ENCODE peak calls at places on chromosomes 12 and 14, in seven cellular contexts. N is stimulated activated effector memory CD8-positive, alpha-beta T cell treated with anti-CD3 and anti-CD28 coated beads, Interleukin-12 subunit alpha, Interleukin-12 subunit beta, amount 100 ng/mL, for 72 hours; Z is activated CD4-positive, alpha-beta T cell treated with anti-CD3 and anti-CD28 coated beads, Interleukin-2, amount 50 U/mL, for 1 hour; A is CD8-positive, alpha-beta memory T cell; K is cardiac muscle cell; T is lower leg skin; L is ureter. G is an unnamed sample.

GRCh38 chr14:99481745-99482099 is 513 bp downstream of the CCNK start:
- DNase-seq in N (no peak), Z (no peak), A (peak), K (peak), T (no peak), L (no peak), G (no peak)

GRCh38 chr14:64683264-64683663 is 21.0 kb upstream of the PLEKHG3 start:
- DNase-seq in N (no peak), Z (no peak), A (no peak), K (no peak), T (no peak), L (no peak), G (no peak)

GRCh38 chr14:29274890-29275651 is 508.5 kb downstream of the FOXG1 start:
- DNase-seq in N (no peak), Z (no peak), A (no peak), K (no peak), T (no peak), L (no peak), G (no peak)

GRCh38 chr12:114166360-114166759 is 200.2 kb upstream of the RBM19 start:
- DNase-seq in N (no peak), Z (no peak), A (no peak), K (peak), T (no peak), L (no peak), G (no peak)

GRCh38 chr12:70242695-70243509 is at the start of gene CNOT2:
- DNase-seq in N (peak), Z (peak), A (peak), K (peak), T (peak), L (peak), G (peak)

GRCh38 chr14:24958271-24958670 is 91.7 kb downstream of the STXBP6 start:
- DNase-seq in N (no peak), Z (no peak), A (no peak), K (peak), T (no peak), L (no peak), G (no peak)

GRCh38 chr12:20421338-20421890 is 53.1 kb downstream of the PDE3A start:
- DNase-seq in N (no peak), Z (no peak), A (no peak), K (no peak), T (no peak), L (no peak), G (no peak)

GRCh38 chr12:6430990-6431353 is 13.8 kb upstream of the CD27 start:
- DNase-seq in N (no peak), Z (no peak), A (no peak), K (no peak), T (no peak), L (no peak), G (no peak)

GRCh38 chr12:53320352-53321195 is 836 bp downstream of the AAAS start:
- DNase-seq in N (no peak), Z (no peak), A (no peak), K (no peak), T (no peak), L (no peak), G (no peak)

GRCh38 chr12:93706387-93706786 is 29.2 kb downstream of the CRADD start:
- DNase-seq in N (no peak), Z (no peak), A (no peak), K (no peak), T (no peak), L (no peak), G (no peak)

GRCh38 chr14:101188571-101188915 is 285.0 kb upstream of the RTL1 start:
- DNase-seq in N (no peak), Z (no peak), A (no peak), K (no peak), T (no peak), L (no peak), G (no peak)

GRCh38 chr14:73722581-73722980 is 8.4 kb upstream of the PNMA1 start:
- DNase-seq in N (no peak), Z (no peak), A (no peak), K (no peak), T (no peak), L (no peak), G (no peak)

GRCh38 chr12:1660304-1661187 is 30.3 kb upstream of the ADIPOR2 start:
- DNase-seq in N (peak), Z (peak), A (peak), K (peak), T (peak), L (peak), G (no peak)

GRCh38 chr12:1496162-1496925 is 98.0 kb downstream of the FBXL14 start:
- DNase-seq in N (no peak), Z (no peak), A (no peak), K (peak), T (no peak), L (no peak), G (no peak)

GRCh38 chr14:74945852-74946658 is 9.3 kb downstream of the PGF start:
- DNase-seq in N (peak), Z (peak), A (peak), K (peak), T (peak), L (peak), G (peak)

GRCh38 chr12:69821441-69822204 is 3.4 kb upstream of the MYRFL start:
- DNase-seq in N (no peak), Z (no peak), A (no peak), K (peak), T (no peak), L (no peak), G (no peak)

GRCh38 chr12:9364224-9365176 is 156.3 kb upstream of the PZP start:
- DNase-seq in N (peak), Z (no peak), A (peak), K (peak), T (no peak), L (no peak), G (no peak)

GRCh38 chr14:97301931-97302559 is 504.9 kb downstream of the VRK1 start:
- DNase-seq in N (no peak), Z (no peak), A (no peak), K (no peak), T (no peak), L (no peak), G (no peak)

GRCh38 chr12:88153959-88154358 is 11.9 kb downstream of the TMTC3 start:
- DNase-seq in N (no peak), Z (no peak), A (no peak), K (peak), T (no peak), L (no peak), G (no peak)

GRCh38 chr14:88477513-88478250 is 77.1 kb downstream of the PTPN21 start:
- DNase-seq in N (no peak), Z (no peak), A (no peak), K (peak), T (no peak), L (no peak), G (no peak)

GRCh38 chr14:95835331-95835730 is 41.3 kb upstream of the TUNAR start:
- DNase-seq in N (no peak), Z (no peak), A (no peak), K (no peak), T (no peak), L (no peak), G (no peak)

GRCh38 chr12:97308576-97309198 is 153.9 kb upstream of the RMST start:
- DNase-seq in N (no peak), Z (no peak), A (no peak), K (peak), T (peak), L (no peak), G (no peak)

GRCh38 chr12:93002278-93003054 is 73.4 kb upstream of the EEA1 start:
- DNase-seq in N (no peak), Z (no peak), A (no peak), K (peak), T (peak), L (no peak), G (no peak)

GRCh38 chr12:118061011-118061875 is at the start of gene WSB2:
- DNase-seq in N (peak), Z (peak), A (peak), K (peak), T (peak), L (peak), G (peak)